ENCODE peak calls at places on chromosomes 1 and 21, in six cellular contexts. J is CD8-positive, alpha-beta T cell; K is fibroblast of pulmonary artery; H is islet precursor cell; M is mucosa of gallbladder; G is dermis microvascular lymphatic vessel endothelial cell. L is an unnamed sample.

GRCh38 chr1:38344705-38345104 is 298.1 kb upstream of the POU3F1 start:
- DNase-seq in J (no peak), K (no peak), H (peak), M (no peak), G (no peak), L (no peak)

GRCh38 chr1:181676269-181676668 is 193.0 kb downstream of the CACNA1E start:
- DNase-seq in J (no peak), K (no peak), H (no peak), M (peak), G (peak), L (no peak)

GRCh38 chr1:232438476-232438875 is 191.5 kb downstream of the SIPA1L2 start:
- DNase-seq in J (no peak), K (no peak), H (no peak), M (no peak), G (no peak), L (no peak)

GRCh38 chr21:40194181-40194580 is 326.9 kb downstream of the PCP4 start:
- DNase-seq in J (no peak), K (no peak), H (no peak), M (no peak), G (no peak), L (no peak)

GRCh38 chr1:4127595-4128140 is 227.6 kb upstream of the C1orf174 start:
- DNase-seq in J (no peak), K (no peak), H (no peak), M (no peak), G (no peak), L (no peak)

GRCh38 chr1:163701783-163702182 is 380.0 kb downstream of the NUF2 start:
- DNase-seq in J (no peak), K (no peak), H (no peak), M (no peak), G (no peak), L (no peak)

GRCh38 chr1:232084584-232085223 is 458.1 kb downstream of the DISC1 start:
- DNase-seq in J (no peak), K (peak), H (peak), M (peak), G (peak), L (no peak)

GRCh38 chr1:30360281-30360680 is 363.1 kb downstream of the MATN1 start:
- DNase-seq in J (no peak), K (no peak), H (no peak), M (no peak), G (no peak), L (no peak)

GRCh38 chr1:2917284-2917683 is 104.0 kb upstream of the ACTRT2 start:
- DNase-seq in J (no peak), K (no peak), H (no peak), M (no peak), G (no peak), L (no peak)

GRCh38 chr1:56183151-56183550 is 396.2 kb downstream of the PLPP3 start:
- DNase-seq in J (no peak), K (no peak), H (no peak), M (no peak), G (no peak), L (no peak)

GRCh38 chr1:143727263-143727662 is 244.5 kb downstream of the FAM72C start:
- DNase-seq in J (no peak), K (no peak), H (no peak), M (no peak), G (no peak), L (no peak)

GRCh38 chr1:33443067-33443704 is 12.3 kb upstream of the PHC2 start:
- DNase-seq in J (no peak), K (peak), H (no peak), M (no peak), G (peak), L (peak)

GRCh38 chr1:204113900-204114299 is 37.9 kb downstream of the ETNK2 start:
- DNase-seq in J (no peak), K (peak), H (no peak), M (no peak), G (peak), L (no peak)

GRCh38 chr21:34530264-34530663 is 18.3 kb upstream of the KCNE1 start:
- DNase-seq in J (no peak), K (peak), H (no peak), M (no peak), G (no peak), L (no peak)

GRCh38 chr1:206930210-206930798 is 8.6 kb upstream of the FCMR start:
- DNase-seq in J (peak), K (no peak), H (no peak), M (no peak), G (no peak), L (no peak)

GRCh38 chr1:29630756-29631155 is 394.4 kb downstream of the PTPRU start:
- DNase-seq in J (peak), K (no peak), H (no peak), M (no peak), G (no peak), L (no peak)

GRCh38 chr1:43464840-43465693 is 11.3 kb upstream of the HYI start:
- DNase-seq in J (no peak), K (peak), H (no peak), M (no peak), G (no peak), L (no peak)

GRCh38 chr1:215566556-215567490 is at the start of gene KCTD3:
- DNase-seq in J (no peak), K (peak), H (peak), M (peak), G (peak), L (no peak)